ENCODE peak calls at places on chromosomes 16 and 17, in four cellular contexts. R is GM12878, I is K562, O is GM12891. Z is an unnamed sample.
A peak's percentile ranks its signal among the peaks of the same experiment; 100 is the strongest.

GRCh38 chr16:10080031-10080772 is 102.0 kb downstream of the GRIN2A start:
- DNase-seq in I (peak; percentile 14), O (no peak), R (no peak), Z (no peak)

GRCh38 chr17:81722184-81723120 is 10.4 kb downstream of the SLC25A10 start:
- DNase-seq in R (no peak), I (peak; percentile 77), O (no peak), Z (no peak)

GRCh38 chr17:42340691-42341127 is 47.5 kb downstream of the STAT3 start:
- DNase-seq in R (no peak), I (no peak), O (no peak), Z (no peak)

GRCh38 chr17:82859431-82860403 is 19.9 kb upstream of the ZNF750 start:
- DNase-seq in O (peak; percentile 68), R (peak; percentile 63), I (peak; percentile 65), Z (peak; percentile 49)

GRCh38 chr17:3474212-3474611 is 1.6 kb upstream of the ASPA start:
- DNase-seq in O (no peak), R (no peak), I (no peak), Z (no peak)

GRCh38 chr17:17724307-17724921 is 43.2 kb downstream of the RAI1 start:
- DNase-seq in R (no peak), O (peak; percentile 80), I (no peak), Z (peak; percentile 76)

GRCh38 chr16:4661661-4662060 is 31.7 kb upstream of the NUDT16L1 start:
- DNase-seq in R (no peak), I (no peak), O (no peak), Z (no peak)

GRCh38 chr17:4721203-4722135 is 9.8 kb upstream of the MED11 start:
- DNase-seq in O (no peak), R (no peak), I (peak; percentile 84), Z (no peak)

GRCh38 chr16:9966569-9967157 is 215.6 kb downstream of the GRIN2A start:
- DNase-seq in I (no peak), R (peak; percentile 86), O (no peak), Z (no peak)

GRCh38 chr17:50148226-50149098 is 2.0 kb downstream of the PPP1R9B start:
- DNase-seq in I (peak; percentile 57), R (peak; percentile 81), O (peak; percentile 72), Z (peak; percentile 74)

GRCh38 chr16:74716355-74716754 is 15.7 kb upstream of the MLKL start:
- DNase-seq in O (no peak), R (no peak), I (no peak), Z (no peak)

GRCh38 chr17:13415877-13416416 is 185.8 kb downstream of the HS3ST3A1 start:
- DNase-seq in R (no peak), I (peak; percentile 73), O (no peak), Z (no peak)

GRCh38 chr17:81593105-81593871 is 41.1 kb upstream of the FAAP100 start:
- DNase-seq in I (no peak), R (no peak), O (no peak), Z (no peak)

GRCh38 chr16:67804853-67805542 is 1.4 kb downstream of the RANBP10 start:
- DNase-seq in O (no peak), I (no peak), R (no peak), Z (no peak)

GRCh38 chr17:42358434-42358833 is 29.8 kb downstream of the STAT3 start:
- DNase-seq in I (no peak), O (no peak), R (no peak), Z (no peak)

GRCh38 chr16:77062878-77063566 is 128.0 kb upstream of the MON1B start:
- DNase-seq in I (no peak), R (no peak), O (no peak), Z (no peak)

GRCh38 chr16:2795714-2796143 is 2.5 kb upstream of the PRSS41 start:
- DNase-seq in O (no peak), I (peak; percentile 54), R (no peak), Z (no peak)

GRCh38 chr16:660132-660458 is 7.8 kb upstream of the RHOT2 start:
- DNase-seq in I (no peak), O (no peak), R (no peak), Z (no peak)

GRCh38 chr17:74759243-74759801 is 10.9 kb downstream of the NHERF1 start:
- DNase-seq in I (no peak), O (peak; percentile 78), R (no peak), Z (peak; percentile 73)

GRCh38 chr17:74419862-74420492 is 11.9 kb upstream of the GPRC5C start:
- DNase-seq in O (no peak), R (no peak), I (no peak), Z (no peak)

GRCh38 chr17:79667121-79667715 is 56.4 kb upstream of the RBFOX3 start:
- DNase-seq in O (no peak), I (no peak), R (no peak), Z (no peak)

GRCh38 chr16:12661656-12662172 is 142.0 kb downstream of the CPPED1 start:
- DNase-seq in I (peak; percentile 72), R (no peak), O (no peak), Z (no peak)

GRCh38 chr17:59427425-59427921 is 96.0 kb downstream of the YPEL2 start:
- DNase-seq in I (no peak), O (no peak), R (no peak), Z (no peak)

GRCh38 chr17:7632492-7632894 is 2.6 kb downstream of the SHBG start:
- DNase-seq in R (no peak), I (peak; percentile 68), O (no peak), Z (no peak)

GRCh38 chr16:23679274-23679985 is 741 bp downstream of the PLK1 start:
- DNase-seq in O (peak; percentile 52), R (no peak), I (peak; percentile 91), Z (peak; percentile 58)
- TF ChIP-seq TAF1 in O (no peak), R (no peak), I (peak; percentile 71), Z (no peak)

DNA sequence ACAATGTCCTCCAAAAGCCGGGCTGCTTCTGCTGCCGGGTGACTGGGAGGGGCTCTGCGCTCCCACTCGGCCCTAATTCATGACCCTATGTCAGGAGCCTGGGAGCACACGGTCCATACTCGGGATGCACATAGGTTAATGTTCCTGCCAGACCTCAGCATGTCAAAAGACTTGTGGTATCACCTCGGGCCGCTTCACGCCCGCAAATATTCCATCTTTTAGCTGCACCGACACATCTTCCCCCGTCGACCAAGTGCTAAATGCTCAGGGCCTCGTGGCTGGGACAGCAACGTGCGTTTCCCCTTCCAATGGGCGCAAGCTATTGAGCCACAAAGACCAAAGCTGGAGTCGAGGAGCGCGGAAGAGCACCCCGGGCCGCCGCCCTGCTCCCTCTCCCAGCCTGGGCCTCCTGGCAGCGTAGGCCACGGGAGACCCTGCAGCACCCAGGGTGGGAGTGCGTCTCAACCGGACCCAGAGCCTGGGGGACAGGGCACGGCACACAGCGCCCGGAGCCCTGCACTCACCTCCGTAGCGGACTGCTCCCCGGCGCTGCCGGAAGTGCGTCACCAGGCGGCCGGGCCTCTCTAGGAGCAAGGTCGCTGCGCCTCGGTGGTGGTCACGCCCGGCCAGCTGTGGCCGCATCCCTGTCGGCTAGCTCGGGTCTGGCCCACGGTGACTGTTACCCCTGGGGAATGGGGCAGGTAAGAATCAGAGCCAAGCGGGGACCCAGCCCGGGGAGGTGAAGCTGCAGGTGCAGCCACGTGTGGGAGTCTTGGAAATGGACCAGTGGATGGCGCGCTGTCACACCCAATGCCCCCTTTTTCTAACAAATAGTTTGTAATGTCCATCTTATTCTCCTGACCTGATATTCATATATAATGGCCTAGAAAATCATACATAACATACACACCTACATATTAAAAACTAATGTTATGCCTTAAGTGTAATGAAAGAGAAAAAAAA is at the start of gene ZNF23:
- DNase-seq in O (peak; percentile 91), I (peak; percentile 87), R (peak; percentile 39), Z (peak; percentile 93)
- TF ChIP-seq POLR2A in O (peak; percentile 93), I (peak; percentile 95), R (peak; percentile 99), Z (peak; percentile 98)

DNA sequence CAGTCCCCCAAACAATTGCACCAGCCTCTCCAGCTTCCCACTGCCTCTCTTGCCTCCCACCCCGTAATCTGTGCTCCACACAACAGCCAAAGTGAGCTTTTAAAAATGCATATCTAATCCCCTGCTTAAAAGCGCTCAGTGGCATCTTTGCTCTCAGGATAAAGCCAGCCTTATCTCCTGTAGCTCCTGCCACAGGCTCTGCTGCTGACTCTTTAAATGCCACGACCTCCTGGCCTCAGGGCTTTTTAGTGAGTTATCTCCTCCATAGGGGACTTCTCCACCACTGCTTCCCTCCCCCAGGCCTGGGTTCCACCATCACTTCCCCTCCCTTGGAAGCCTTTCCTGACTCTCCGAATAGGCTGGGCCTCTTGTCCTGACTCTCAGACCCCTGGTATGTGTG is 98.6 kb downstream of the GNAO1 start:
- DNase-seq in R (no peak), O (no peak), I (peak; percentile 83), Z (no peak)
- TF ChIP-seq TAF1 in R (no peak), O (no peak), I (no peak), Z (no peak)

GRCh38 chr17:64502809-64503208 is 3.3 kb downstream of the DDX5 start:
- DNase-seq in I (no peak), O (no peak), R (no peak), Z (no peak)
- TF ChIP-seq POLR2A in I (no peak), O (no peak), R (no peak), Z (no peak)

DNA sequence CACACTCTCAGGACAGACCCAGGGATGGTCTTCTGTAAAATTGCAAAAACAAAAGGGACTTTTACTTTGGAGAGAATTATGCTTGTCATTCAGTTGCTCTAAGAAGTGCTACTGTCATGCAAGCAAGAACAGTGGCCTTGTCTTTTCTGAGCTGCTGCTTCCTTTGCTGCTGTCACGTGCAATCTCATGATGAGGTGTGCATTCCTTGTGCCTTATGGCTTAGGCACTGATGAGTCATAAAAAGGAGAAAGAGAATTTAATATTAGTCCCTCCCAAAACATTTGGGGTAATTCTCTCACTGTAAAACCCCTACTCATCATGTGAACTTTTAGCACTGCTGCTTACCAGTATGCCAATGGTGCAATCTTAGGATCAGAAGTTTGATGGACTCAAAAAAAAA is 2051.3 kb downstream of the TP53TG3F start:
- DNase-seq in R (no peak), O (no peak), I (no peak), Z (no peak)
- TF ChIP-seq TAF1 in R (no peak), O (no peak), I (no peak), Z (no peak)

DNA sequence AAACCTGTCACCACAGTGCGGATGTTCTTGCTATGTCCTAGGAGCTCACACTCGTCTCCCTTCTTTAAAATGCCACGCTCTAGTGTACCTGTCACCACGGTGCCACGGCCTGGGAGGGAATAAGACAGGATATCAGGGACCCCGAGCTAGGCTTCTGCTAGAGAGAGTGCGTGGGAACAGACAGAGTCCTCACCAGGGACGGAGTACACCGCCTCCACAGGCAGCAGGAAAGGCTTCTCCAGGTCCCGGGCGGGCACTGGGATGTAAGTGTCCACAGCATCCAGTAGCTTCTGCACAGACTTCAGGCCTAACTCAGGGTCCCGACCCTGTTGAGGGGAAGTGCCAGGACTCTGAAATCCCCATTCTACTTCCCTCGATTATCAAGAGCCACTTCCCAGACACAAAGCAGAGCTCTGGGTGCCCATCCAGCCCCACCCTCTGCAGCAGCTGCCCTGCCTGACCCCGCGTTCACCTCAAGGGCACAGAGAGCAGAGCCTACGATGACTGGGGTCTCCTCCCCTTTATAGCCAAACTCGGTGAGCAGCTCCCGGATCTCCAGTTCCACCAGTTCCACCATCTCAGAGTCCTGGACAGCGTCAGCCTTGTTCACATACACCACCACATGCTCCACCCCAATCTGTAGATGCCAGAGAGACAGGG is 1.8 kb downstream of the TUFM start:
- DNase-seq in I (no peak), R (no peak), O (no peak), Z (no peak)
- TF ChIP-seq POLR2A in I (no peak), R (no peak), O (no peak), Z (no peak)

Z was measured in GM12892.